ENCODE peak calls at places on chromosomes 5 and 9, in six cellular contexts. I is tibial nerve, G is SK-N-SH, O is ovary, V is sigmoid colon, J is transverse colon. E is an unnamed sample. For H3K27me3, the result is how much of the 10 kb centered on the place peaks cover.

GRCh38 chr9:121499427-121500164 is at the start of gene GGTA1:
- DNase-seq in V (peak), I (peak), J (peak), O (peak), G (peak), E (peak)

GRCh38 chr5:91434348-91434747 is 51.2 kb upstream of the ARRDC3 start:
- DNase-seq in J (no peak), V (no peak), G (no peak), I (no peak), O (no peak), E (no peak)

GRCh38 chr9:36448017-36448416 is 47.9 kb upstream of the RNF38 start:
- DNase-seq in I (no peak), J (no peak), O (no peak), V (no peak), G (no peak), E (no peak)

GRCh38 chr9:17065062-17065461 is 69.8 kb upstream of the CNTLN start:
- DNase-seq in I (no peak), J (no peak), G (peak), V (no peak), O (no peak), E (no peak)

GRCh38 chr5:124199902-124200301 is 546.5 kb downstream of the ZNF608 start:
- DNase-seq in J (no peak), V (no peak), O (no peak), G (peak), I (no peak), E (no peak)

GRCh38 chr5:109253262-109253661 is 156.5 kb downstream of the PJA2 start:
- DNase-seq in O (no peak), V (no peak), I (no peak), G (no peak), J (no peak), E (no peak)

GRCh38 chr5:172487671-172488070 is 33.3 kb upstream of the SH3PXD2B start:
- DNase-seq in I (no peak), J (no peak), V (no peak), O (peak), G (no peak), E (no peak)

GRCh38 chr9:3719286-3719685 is 193.5 kb upstream of the RFX3 start:
- DNase-seq in G (no peak), V (no peak), I (no peak), O (no peak), J (no peak), E (no peak)

GRCh38 chr9:110555971-110556370 is 23.6 kb downstream of the SVEP1 start:
- DNase-seq in G (no peak), J (peak), O (peak), V (peak), I (peak), E (peak)

GRCh38 chr9:113621309-113621791 is 157.8 kb downstream of the RGS3 start:
- DNase-seq in V (peak), I (peak), O (peak), J (peak), G (no peak), E (no peak)
- TF ChIP-seq EP300 in V (no peak), I (peak), O (no peak), J (no peak), G (peak), E (peak)

GRCh38 chr5:133685402-133686018 is 73.2 kb upstream of the FSTL4 start:
- DNase-seq in I (no peak), G (peak), V (peak), J (no peak), O (no peak), E (peak)
- H3K27me3 ChIP-seq in I (under half), G (under half), V (under half), J (under half), O (under half), E (under half)

DNA sequence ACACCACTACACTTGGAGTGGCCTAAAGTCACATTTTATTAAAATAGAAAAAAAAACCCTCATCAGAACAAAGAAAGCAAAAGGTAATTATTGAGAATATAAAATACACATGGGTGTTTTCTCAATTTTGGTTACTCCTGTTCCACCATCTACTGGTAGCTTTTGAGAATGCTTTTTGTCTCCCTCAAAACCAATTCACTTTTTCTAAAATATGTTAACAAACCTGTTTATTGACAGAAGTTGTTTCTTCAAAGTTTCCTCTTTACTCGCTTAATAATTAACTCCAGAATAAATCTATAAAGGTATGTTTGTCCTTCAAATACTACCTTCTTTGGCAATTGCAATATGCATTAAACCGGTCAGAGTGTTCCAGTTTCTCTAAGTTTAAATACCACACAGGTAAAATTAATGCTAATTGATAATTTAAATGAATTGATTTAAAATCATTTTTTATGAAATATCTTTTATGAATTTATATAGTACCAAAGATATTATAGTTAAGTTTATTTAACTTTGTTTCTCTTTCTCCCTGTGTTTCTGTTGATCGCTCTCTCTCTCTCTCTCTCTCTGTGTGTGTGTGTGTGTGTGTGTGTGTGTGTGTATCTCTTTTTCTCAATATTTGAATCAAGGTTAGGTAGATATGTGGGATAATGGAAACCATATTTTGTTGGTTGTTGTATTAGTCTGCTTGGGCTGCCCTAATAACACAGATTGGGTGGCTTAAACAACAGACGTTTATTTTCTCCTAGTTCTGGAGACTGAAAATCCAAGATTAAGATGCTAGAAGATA is 487.4 kb downstream of the PRDM9 start:
- DNase-seq in J (no peak), V (no peak), O (no peak), I (no peak), G (no peak), E (no peak)
- TF ChIP-seq CTCF in J (no peak), V (no peak), O (no peak), I (no peak), G (peak), E (no peak)

GRCh38 chr9:24242599-24242998 is 303.1 kb downstream of the IZUMO3 start:
- DNase-seq in V (no peak), I (no peak), O (no peak), J (no peak), G (no peak), E (no peak)
- TF ChIP-seq EP300 in V (no peak), I (no peak), O (no peak), J (no peak), G (no peak), E (no peak)

DNA sequence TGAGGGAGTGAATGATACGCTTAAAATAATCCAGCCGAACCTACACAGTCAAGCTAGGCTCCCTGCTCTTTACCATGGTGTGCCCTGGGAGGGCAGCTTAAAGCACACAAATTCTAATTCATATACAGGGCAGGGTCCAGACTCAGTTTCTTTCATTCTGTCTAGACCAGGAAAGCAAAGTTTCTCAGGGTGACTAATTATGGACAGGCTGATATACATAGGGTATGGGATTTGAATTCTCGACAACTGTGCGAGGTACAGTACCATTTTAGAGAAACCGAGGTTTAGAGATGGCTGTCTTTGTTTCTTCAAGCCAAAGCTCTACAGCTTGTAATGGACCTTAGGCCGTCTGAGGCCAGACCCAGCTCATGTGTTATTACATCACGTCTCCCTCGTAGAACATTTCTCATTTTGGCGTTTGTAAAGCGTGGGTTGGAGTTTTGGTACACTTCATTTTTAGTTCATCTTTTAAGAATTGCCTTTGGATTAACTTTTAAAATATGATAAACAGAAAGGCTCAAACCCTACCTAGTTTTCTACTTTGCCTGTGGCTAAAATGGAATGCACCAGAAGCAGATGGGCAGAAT is 2.8 kb downstream of the PTGER4 start:
- DNase-seq in V (peak), I (no peak), G (no peak), O (no peak), J (no peak), E (no peak)
- H3K27me3 ChIP-seq in V (under half), I (under half), G (under half), O (under half), J (under half), E (under half)

GRCh38 chr5:14501353-14502162 is 80.0 kb upstream of the OTULINL start:
- DNase-seq in G (no peak), I (no peak), J (no peak), O (no peak), V (no peak), E (no peak)
- TF ChIP-seq CTCF in G (no peak), I (no peak), J (no peak), O (no peak), V (no peak), E (no peak)

DNA sequence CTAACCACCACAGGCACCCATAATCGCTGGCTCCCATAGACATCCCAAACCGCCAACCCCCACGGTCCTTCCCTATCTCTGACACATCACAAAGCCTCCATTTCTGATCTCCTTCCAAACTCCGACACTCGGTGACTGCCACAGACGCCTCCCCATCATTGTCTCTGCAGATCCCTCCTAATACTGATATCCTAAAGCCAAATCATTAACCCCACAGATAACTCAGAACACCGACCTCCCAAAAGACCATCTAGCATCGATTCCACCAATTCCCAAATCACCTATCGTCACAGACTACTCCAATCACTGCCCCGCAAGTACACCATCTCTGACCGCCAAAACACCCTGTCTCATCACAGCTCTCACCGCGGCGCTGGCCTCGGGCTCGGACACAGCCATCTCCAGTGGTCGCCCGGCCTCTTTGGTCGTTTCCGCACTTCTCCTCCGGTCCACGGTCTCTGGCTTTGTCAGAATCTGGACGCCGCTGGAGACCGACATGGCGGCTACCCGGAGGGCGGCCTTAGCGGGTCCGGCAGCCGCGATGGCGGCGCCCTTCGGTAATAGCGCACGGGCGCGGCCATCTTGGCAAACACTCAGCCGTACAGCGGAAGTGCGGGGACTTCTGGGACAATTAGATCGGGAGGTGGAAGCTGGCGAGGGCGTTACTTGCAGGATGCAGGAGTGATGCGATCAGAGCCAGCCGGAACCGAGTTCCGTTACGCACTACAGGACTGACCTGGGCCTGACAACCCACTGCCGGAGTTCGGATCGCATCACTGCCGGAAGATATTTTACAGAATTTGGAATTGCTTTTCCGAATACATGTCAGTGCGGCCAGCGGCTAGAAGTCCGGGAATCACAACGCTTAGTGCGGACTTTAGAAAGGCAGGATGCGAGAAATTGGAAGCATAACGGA is at the start of gene ZFP37:
- DNase-seq in V (peak), O (peak), G (peak), J (peak), I (peak), E (peak)
- TF ChIP-seq EP300 in V (no peak), O (peak), G (no peak), J (no peak), I (peak), E (no peak)

GRCh38 chr9:2015581-2016410 is 649 bp downstream of the SMARCA2 start:
- DNase-seq in J (peak), G (peak), O (peak), V (peak), I (peak), E (peak)
- H3K27me3 ChIP-seq in J (under half), G (under half), O (under half), V (under half), I (under half), E (under half)

GRCh38 chr9:129617167-129617566 is 3.7 kb downstream of the C9orf50 start:
- DNase-seq in J (no peak), V (no peak), I (no peak), G (no peak), O (no peak), E (no peak)
- TF ChIP-seq CTCF in J (no peak), V (no peak), I (no peak), G (peak), O (no peak), E (no peak)

DNA sequence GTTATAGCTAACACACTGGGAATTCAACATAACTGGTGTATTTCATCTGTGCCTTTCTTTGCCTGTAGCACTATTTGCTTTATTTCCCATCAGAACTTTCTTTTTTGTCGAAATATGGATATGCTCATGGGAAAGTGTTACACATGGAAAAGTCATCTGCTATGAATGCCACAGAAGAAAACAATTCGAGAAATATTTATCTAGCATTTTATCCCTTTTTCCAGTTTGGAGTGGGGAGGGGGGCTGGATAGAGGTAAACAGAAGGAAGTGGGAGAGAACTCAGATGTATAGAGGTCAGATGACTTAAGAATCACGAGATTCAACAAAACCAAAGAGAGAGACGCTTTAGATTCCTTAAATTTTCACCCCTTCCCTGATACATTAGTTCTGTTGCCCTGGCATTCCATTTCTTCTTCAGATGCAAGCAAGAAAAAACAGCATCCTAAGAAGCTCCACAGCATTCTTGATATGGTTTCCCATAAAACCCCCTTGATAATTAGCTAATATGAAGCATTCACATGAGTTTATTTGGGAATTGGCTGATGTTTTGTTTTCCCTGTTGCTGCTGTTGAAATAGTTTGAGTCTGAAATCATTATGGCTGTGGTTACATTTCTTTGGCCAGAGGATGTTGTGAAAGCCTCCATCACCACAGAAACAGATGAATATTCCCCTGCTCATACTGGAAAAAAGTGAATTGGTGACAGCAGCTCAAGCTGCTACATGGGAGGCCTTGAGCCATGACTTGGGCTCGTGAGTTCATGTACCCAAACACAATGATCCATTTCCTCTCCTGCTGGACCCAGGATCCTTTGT is 335.8 kb upstream of the DAB2 start:
- DNase-seq in O (no peak), I (peak), J (no peak), G (no peak), V (no peak), E (no peak)
- TF ChIP-seq EP300 in O (no peak), I (peak), J (no peak), G (no peak), V (no peak), E (no peak)